ENCODE peak calls at places on chromosomes 13 and 19, in nine cellular contexts. Q is osteoblast, H is body of pancreas, J is brain microvascular endothelial cell, E is AG04450, P is A549, G is heart right ventricle, Y is HFFc6, K is mammary epithelial cell. B is an unnamed sample.
A peak's percentile ranks its signal among the peaks of the same experiment; 100 is the strongest.

GRCh38 chr19:6318772-6319171 is 14.6 kb downstream of the ACER1 start:
- DNase-seq in Y (peak; percentile 4), G (no peak), E (no peak), J (peak; percentile 40), H (no peak), P (no peak), Q (peak; percentile 81), K (peak; percentile 37), B (peak; percentile 4)

GRCh38 chr13:99426426-99426825 is 74.8 kb upstream of the TM9SF2 start:
- DNase-seq in E (no peak), G (no peak), P (no peak), Y (no peak), H (no peak), K (no peak), J (no peak), Q (no peak), B (no peak)

GRCh38 chr19:46081928-46082727 is 41.3 kb upstream of the IGFL4 start:
- DNase-seq in E (no peak), K (peak; percentile 61), Y (peak; percentile 72), P (peak; percentile 75), Q (peak; percentile 56), H (peak; percentile 43), G (no peak), J (peak; percentile 46), B (peak; percentile 79)

GRCh38 chr19:2271516-2272103 is 10.4 kb downstream of the PEAK3 start:
- DNase-seq in G (no peak), E (no peak), J (peak; percentile 55), Q (peak; percentile 99), H (no peak), Y (peak; percentile 81), P (no peak), K (peak; percentile 71), B (peak; percentile 80)

GRCh38 chr19:29612121-29612520 is 6.0 kb downstream of the POP4 start:
- DNase-seq in H (no peak), E (no peak), K (no peak), Q (no peak), P (no peak), G (no peak), J (no peak), Y (no peak), B (no peak)

GRCh38 chr19:24086974-24087595 is at the start of gene ZNF254:
- DNase-seq in P (peak; percentile 98), J (peak; percentile 97), K (peak; percentile 91), Q (peak; percentile 85), Y (peak; percentile 78), G (peak; percentile 96), H (peak; percentile 88), E (peak; percentile 82), B (peak; percentile 87)

GRCh38 chr13:108787709-108788394 is 158.4 kb downstream of the MYO16 start:
- DNase-seq in K (no peak), E (no peak), P (no peak), J (no peak), Y (no peak), H (no peak), Q (peak; percentile 58), G (no peak), B (no peak)

GRCh38 chr13:33679658-33680012 is 138.3 kb upstream of the RFC3 start:
- DNase-seq in P (no peak), Y (no peak), Q (no peak), K (no peak), J (no peak), E (no peak), G (no peak), H (no peak), B (no peak)

GRCh38 chr19:35833972-35834371 is 18.3 kb downstream of the NPHS1 start:
- DNase-seq in H (no peak), E (no peak), K (no peak), J (no peak), Q (no peak), G (no peak), Y (no peak), P (no peak), B (no peak)

GRCh38 chr13:35961461-35962220 is 169.5 kb downstream of the DCLK1 start:
- DNase-seq in K (no peak), H (no peak), E (no peak), Y (no peak), P (no peak), Q (no peak), J (no peak), G (no peak), B (peak; percentile 1)

GRCh38 chr19:3538965-3539742 is at the start of gene TEKTIP1:
- DNase-seq in E (no peak), K (no peak), G (no peak), Q (peak; percentile 93), P (peak; percentile 45), Y (no peak), H (no peak), J (no peak), B (no peak)

GRCh38 chr13:31035162-31035951 is 102.9 kb downstream of the TEX26 start:
- DNase-seq in H (no peak), P (no peak), G (peak; percentile 29), Y (no peak), Q (peak; percentile 87), K (no peak), E (no peak), J (no peak), B (no peak)

GRCh38 chr19:33517922-33518321 is 3.7 kb downstream of the PEPD start:
- DNase-seq in J (no peak), G (no peak), Q (no peak), H (no peak), Y (no peak), E (no peak), P (no peak), K (no peak), B (no peak)

GRCh38 chr19:33532859-33533455 is 11.4 kb upstream of the PEPD start:
- DNase-seq in P (no peak), Q (peak; percentile 68), Y (no peak), H (no peak), J (no peak), E (no peak), K (no peak), G (no peak), B (no peak)

GRCh38 chr19:48308695-48309586 is 16.4 kb upstream of the EMP3 start:
- DNase-seq in P (peak; percentile 56), J (no peak), E (no peak), K (no peak), Y (no peak), H (no peak), G (no peak), Q (no peak), B (no peak)

DNA sequence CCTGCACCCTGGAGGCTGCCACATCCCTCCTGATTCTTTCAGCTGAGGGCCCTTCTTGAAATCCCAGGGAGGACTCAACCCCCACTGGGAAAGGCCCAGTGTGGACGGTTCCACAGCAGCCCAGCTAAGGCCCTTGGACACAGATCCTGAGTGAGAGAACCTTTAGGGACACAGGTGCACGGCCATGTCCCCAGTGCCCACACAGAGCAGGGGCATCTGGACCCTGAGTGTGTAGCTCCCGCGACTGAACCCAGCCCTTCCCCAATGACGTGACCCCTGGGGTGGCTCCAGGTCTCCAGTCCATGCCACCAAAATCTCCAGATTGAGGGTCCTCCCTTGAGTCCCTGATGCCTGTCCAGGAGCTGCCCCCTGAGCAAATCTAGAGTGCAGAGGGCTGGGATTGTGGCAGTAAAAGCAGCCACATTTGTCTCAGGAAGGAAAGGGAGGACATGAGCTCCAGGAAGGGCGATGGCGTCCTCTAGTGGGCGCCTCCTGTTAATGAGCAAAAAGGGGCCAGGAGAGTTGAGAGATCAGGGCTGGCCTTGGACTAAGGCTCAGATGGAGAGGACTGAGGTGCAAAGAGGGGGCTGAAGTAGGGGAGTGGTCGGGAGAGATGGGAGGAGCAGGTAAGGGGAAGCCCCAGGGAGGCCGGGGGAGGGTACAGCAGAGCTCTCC is 6.9 kb upstream of the CEACAM5 start:
- DNase-seq in P (peak; percentile 71), H (peak; percentile 29), G (no peak), Q (no peak), K (no peak), J (no peak), E (no peak), Y (no peak), B (peak; percentile 8)
- TF ChIP-seq CTCF in P (peak; percentile 59), H (no peak), G (no peak), Q (peak; percentile 14), K (peak; percentile 46), J (no peak), E (no peak), Y (peak; percentile 40), B (no peak)

GRCh38 chr13:64471916-64472315 is 2758.2 kb downstream of the PCDH9 start:
- DNase-seq in G (no peak), Q (no peak), J (no peak), K (peak; percentile 10), E (peak; percentile 11), Y (peak; percentile 75), H (no peak), P (peak; percentile 59), B (peak; percentile 43)
- TF ChIP-seq CTCF in G (no peak), Q (no peak), J (peak; percentile 41), K (peak; percentile 65), E (peak; percentile 67), Y (peak; percentile 79), H (no peak), P (peak; percentile 57), B (peak; percentile 55)

GRCh38 chr19:11496391-11497163 is 9.1 kb downstream of the ZNF653 start:
- DNase-seq in G (peak; percentile 36), E (peak; percentile 55), Q (peak; percentile 98), H (peak; percentile 61), K (peak; percentile 63), J (peak; percentile 84), Y (peak; percentile 80), P (peak; percentile 84), B (peak; percentile 93)
- TF ChIP-seq CTCF in G (peak; percentile 43), E (peak; percentile 71), Q (peak; percentile 82), H (peak; percentile 35), K (peak; percentile 78), J (peak; percentile 89), Y (peak; percentile 91), P (peak; percentile 56), B (peak; percentile 73)

DNA sequence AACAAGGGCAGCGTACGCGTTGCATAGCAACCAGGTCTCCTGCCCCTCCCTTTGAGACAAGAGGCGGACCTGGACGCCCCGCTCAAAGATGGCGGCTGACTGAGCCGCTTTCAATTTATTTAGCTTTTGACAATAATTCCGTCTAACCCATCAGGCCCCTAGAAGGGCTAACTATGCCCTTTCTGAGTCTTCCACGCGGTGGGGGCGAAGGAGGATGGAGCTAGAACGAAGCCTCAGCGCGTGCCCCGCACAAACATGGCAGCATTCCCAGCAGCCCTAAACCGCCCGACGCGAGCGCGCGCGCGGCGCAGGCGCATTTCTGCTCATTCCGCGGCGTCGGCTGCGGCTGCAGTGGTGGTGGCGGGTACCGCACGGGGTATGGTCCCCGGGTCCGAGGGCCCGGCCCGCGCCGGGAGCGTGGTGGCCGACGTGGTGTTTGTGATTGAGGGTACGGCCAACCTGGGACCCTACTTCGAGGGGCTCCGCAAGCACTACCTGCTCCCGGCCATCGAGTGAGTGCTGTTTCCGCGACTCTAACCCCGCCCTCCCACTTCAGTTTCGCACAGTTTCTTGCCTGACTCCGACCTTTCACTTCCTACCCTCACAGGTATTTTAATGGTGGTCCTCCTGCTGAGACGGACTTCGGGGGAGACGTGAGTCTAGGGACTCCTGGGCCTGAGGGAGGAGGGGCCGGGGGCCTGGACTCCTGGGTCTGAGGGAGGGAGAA is at the start of gene MED25:
- DNase-seq in E (peak; percentile 55), J (peak; percentile 60), H (peak; percentile 83), Y (peak; percentile 75), Q (peak; percentile 98), K (peak; percentile 78), P (peak; percentile 92), G (peak; percentile 85), B (peak; percentile 84)
- TF ChIP-seq CTCF in E (peak; percentile 27), J (no peak), H (no peak), Y (peak; percentile 40), Q (no peak), K (peak; percentile 26), P (no peak), G (no peak), B (peak; percentile 26)

B was measured in MCF 10A.